ENCODE peak calls at places on chromosomes 7 and 10, in nine cellular contexts. U is GM23338, K is GM10248, I is ELF-1, A is 8988T, O is NCI-H1417, C is GM13977, P is endothelial cell, J is GM13976. E is an unnamed sample.

GRCh38 chr10:54484186-54484585 is 316.8 kb downstream of the PCDH15 start:
- DNase-seq in U (no peak), K (no peak), I (no peak), A (no peak), O (no peak), C (no peak), P (no peak), J (no peak), E (no peak)

GRCh38 chr10:108130575-108130974 is 966.1 kb upstream of the SORCS1 start:
- DNase-seq in U (no peak), K (no peak), I (no peak), A (no peak), O (no peak), C (no peak), P (no peak), J (no peak), E (no peak)

GRCh38 chr10:95289003-95289920 is 1.5 kb downstream of the PDLIM1 start:
- DNase-seq in U (peak), K (peak), I (peak), A (peak), O (peak), C (no peak), P (no peak), J (peak), E (peak)

GRCh38 chr10:109274681-109275080 is 648.6 kb downstream of the XPNPEP1 start:
- DNase-seq in U (peak), K (no peak), I (no peak), A (no peak), O (no peak), C (no peak), P (no peak), J (no peak), E (no peak)

GRCh38 chr7:41994746-41995110 is 242.3 kb downstream of the GLI3 start:
- DNase-seq in U (no peak), K (no peak), I (no peak), A (no peak), O (no peak), C (no peak), P (no peak), J (no peak), E (no peak)

GRCh38 chr7:74094224-74095095 is 10.9 kb downstream of the LIMK1 start:
- DNase-seq in U (peak), K (peak), I (peak), A (peak), O (no peak), C (peak), P (peak), J (peak), E (no peak)

GRCh38 chr10:132793871-132794849 is 8.2 kb upstream of the NKX6-2 start:
- DNase-seq in U (no peak), K (no peak), I (no peak), A (no peak), O (peak), C (no peak), P (no peak), J (no peak), E (peak)

GRCh38 chr10:100826661-100826982 is 81.2 kb downstream of the PAX2 start:
- DNase-seq in U (no peak), K (no peak), I (no peak), A (no peak), O (no peak), C (no peak), P (no peak), J (no peak), E (no peak)

GRCh38 chr7:129835436-129836020 is 117.2 kb downstream of the UBE2H start:
- DNase-seq in U (no peak), K (no peak), I (no peak), A (no peak), O (peak), C (no peak), P (no peak), J (no peak), E (no peak)

GRCh38 chr10:112335866-112336265 is 38.0 kb upstream of the ACSL5 start:
- DNase-seq in U (no peak), K (no peak), I (no peak), A (no peak), O (no peak), C (no peak), P (no peak), J (no peak), E (no peak)

GRCh38 chr10:66586073-66586472 is 339.8 kb upstream of the LRRTM3 start:
- DNase-seq in U (peak), K (no peak), I (peak), A (no peak), O (no peak), C (no peak), P (peak), J (no peak), E (no peak)